ENCODE peak calls at places on chromosome 20, in five cellular contexts. M is colonic mucosa, G is uterus, D is fibroblast of mammary gland, L is lung. Y is an unnamed sample.

GRCh38 chr20:10113746-10114145 is 79.0 kb downstream of the ANKEF1 start:
- DNase-seq in D (peak; percentile 73), M (no peak), L (no peak), G (no peak), Y (no peak)

GRCh38 chr20:9389321-9389720 is 125.1 kb upstream of the LAMP5 start:
- DNase-seq in L (no peak), D (no peak), M (peak; percentile 68), G (no peak), Y (no peak)

GRCh38 chr20:20371133-20371532 is 3.2 kb downstream of the INSM1 start:
- DNase-seq in M (no peak), L (no peak), D (no peak), G (no peak), Y (no peak)

GRCh38 chr20:23702021-23702420 is 13.2 kb upstream of the CST4 start:
- DNase-seq in G (no peak), M (no peak), L (no peak), D (no peak), Y (no peak)

GRCh38 chr20:4192378-4193048 is 177.2 kb upstream of the RNF24 start:
- DNase-seq in G (no peak), D (peak; percentile 52), L (no peak), M (no peak), Y (no peak)

GRCh38 chr20:62918137-62918536 is 8.2 kb downstream of the DIDO1 start:
- DNase-seq in L (no peak), M (no peak), G (no peak), D (no peak), Y (no peak)

GRCh38 chr20:4813076-4813838 is 91.5 kb downstream of the PRND start:
- DNase-seq in M (no peak), L (no peak), G (peak; percentile 48), D (no peak), Y (peak; percentile 77)

GRCh38 chr20:19269737-19270325 is 57.4 kb downstream of the SLC24A3 start:
- DNase-seq in G (no peak), D (peak; percentile 57), L (no peak), M (no peak), Y (no peak)

GRCh38 chr20:52965380-52965779 is 6.8 kb upstream of the TSHZ2 start:
- DNase-seq in M (no peak), L (no peak), G (no peak), D (no peak), Y (no peak)

GRCh38 chr20:59071224-59071623 is 28.6 kb upstream of the PRELID3B start:
- DNase-seq in D (no peak), L (no peak), G (no peak), M (no peak), Y (no peak)

GRCh38 chr20:9112541-9113515 is 43.9 kb downstream of the PLCB4 start:
- DNase-seq in M (no peak), L (no peak), G (no peak), D (peak; percentile 42), Y (no peak)

GRCh38 chr20:33811763-33812672 is 870 bp downstream of the CHMP4B start:
- DNase-seq in L (peak; percentile 69), D (peak; percentile 88), G (peak; percentile 74), M (no peak), Y (peak; percentile 66)

GRCh38 chr20:23636182-23636907 is 1.4 kb downstream of the CST3 start:
- DNase-seq in L (no peak), G (no peak), M (no peak), D (no peak), Y (no peak)

GRCh38 chr20:50346372-50347347 is 156.0 kb downstream of the CEBPB start:
- DNase-seq in D (peak; percentile 88), G (peak; percentile 84), M (peak; percentile 83), L (peak; percentile 85), Y (peak; percentile 92)

GRCh38 chr20:20303742-20304141 is 64.2 kb upstream of the INSM1 start:
- DNase-seq in G (no peak), D (no peak), M (no peak), L (no peak), Y (peak; percentile 78)

GRCh38 chr20:54093423-54094267 is 23.3 kb upstream of the BCAS1 start:
- DNase-seq in D (no peak), M (no peak), G (no peak), L (no peak), Y (no peak)

GRCh38 chr20:62742979-62743776 is 34.5 kb downstream of the NTSR1 start:
- DNase-seq in M (no peak), G (no peak), L (no peak), D (no peak), Y (peak; percentile 35)

GRCh38 chr20:41242807-41243206 is 74.7 kb downstream of the ZHX3 start:
- DNase-seq in L (no peak), G (no peak), D (no peak), M (no peak), Y (no peak)

GRCh38 chr20:22684763-22685443 is 100.5 kb upstream of the FOXA2 start:
- DNase-seq in L (no peak), D (peak; percentile 6), M (no peak), G (no peak), Y (no peak)

GRCh38 chr20:33466303-33466646 is 22.7 kb upstream of the SNTA1 start:
- DNase-seq in M (no peak), L (no peak), D (no peak), G (no peak), Y (no peak)

GRCh38 chr20:21225215-21225947 is 77.8 kb upstream of the XRN2 start:
- DNase-seq in D (peak; percentile 9), M (no peak), L (no peak), G (no peak), Y (no peak)

GRCh38 chr20:50469324-50469723 is 40.9 kb upstream of the PTPN1 start:
- DNase-seq in L (no peak), D (no peak), G (no peak), M (no peak), Y (no peak)

GRCh38 chr20:53547664-53548239 is 45.9 kb downstream of the ZNF217 start:
- DNase-seq in L (peak; percentile 40), M (peak; percentile 46), D (peak; percentile 74), G (peak; percentile 35), Y (no peak)

GRCh38 chr20:21241400-21241799 is 61.7 kb upstream of the XRN2 start:
- DNase-seq in D (no peak), M (no peak), L (no peak), G (no peak), Y (no peak)

GRCh38 chr20:54335299-54335698 is 127.4 kb downstream of the PFDN4 start:
- DNase-seq in G (no peak), L (no peak), M (no peak), D (peak; percentile 25), Y (no peak)

GRCh38 chr20:4082406-4083102 is 67.2 kb upstream of the RNF24 start:
- DNase-seq in M (no peak), G (no peak), L (peak; percentile 51), D (peak; percentile 84), Y (peak; percentile 75)

GRCh38 chr20:13649548-13649947 is 10.8 kb upstream of the TASP1 start:
- DNase-seq in M (peak; percentile 45), D (peak; percentile 27), G (peak; percentile 29), L (peak; percentile 48), Y (peak; percentile 59)

GRCh38 chr20:53935353-53936084 is 134.9 kb downstream of the BCAS1 start:
- DNase-seq in D (no peak), G (no peak), M (no peak), L (no peak), Y (no peak)

GRCh38 chr20:55937283-55937682 is 68.0 kb downstream of the CBLN4 start:
- DNase-seq in D (no peak), L (no peak), G (no peak), M (no peak), Y (no peak)

GRCh38 chr20:57009355-57009754 is 257.1 kb downstream of the BMP7 start:
- DNase-seq in L (no peak), G (no peak), D (no peak), M (no peak), Y (no peak)

GRCh38 chr20:64011366-64011779 is 24.6 kb upstream of the C20orf204 start:
- DNase-seq in L (no peak), D (no peak), M (no peak), G (no peak), Y (no peak)
- H3K4me3 ChIP-seq in L (no peak overlapping the region), D (no peak overlapping the region), M (no peak overlapping the region), G (no peak overlapping the region), Y (no peak overlapping the region)

GRCh38 chr20:51958099-51958498 is 155.8 kb upstream of the SALL4 start:
- DNase-seq in M (no peak), G (no peak), D (no peak), L (no peak), Y (no peak)
- H3K4me3 ChIP-seq in M (no peak overlapping the region), G (no peak overlapping the region), D (no peak overlapping the region), L (no peak overlapping the region), Y (no peak overlapping the region)

GRCh38 chr20:35410613-35411012 is 1.2 kb downstream of the UQCC1 start:
- DNase-seq in D (no peak), G (no peak), M (no peak), L (no peak), Y (no peak)
- H3K4me3 ChIP-seq in D (peak overlapping the region; percentile 88), G (peak overlapping the region; percentile 79), M (no peak overlapping the region), L (no peak overlapping the region), Y (peak overlapping the region; percentile 99)

GRCh38 chr20:25251558-25251957 is 3.7 kb downstream of the PYGB start:
- DNase-seq in D (no peak), L (no peak), M (peak; percentile 23), G (no peak), Y (no peak)

GRCh38 chr20:25251019-25251418 is 3.1 kb downstream of the PYGB start:
- DNase-seq in G (no peak), M (peak; percentile 18), D (no peak), L (no peak), Y (no peak)

GRCh38 chr20:25249198-25249931 is 1.5 kb downstream of the PYGB start:
- DNase-seq in L (no peak), D (peak; percentile 41), M (peak; percentile 20), G (no peak), Y (no peak)

GRCh38 chr20:25252226-25252625 is 4.3 kb downstream of the PYGB start:
- DNase-seq in L (no peak), G (no peak), M (peak; percentile 68), D (no peak), Y (no peak)

GRCh38 chr20:25250508-25250907 is 2.6 kb downstream of the PYGB start:
- DNase-seq in L (no peak), M (peak; percentile 24), G (no peak), D (peak; percentile 45), Y (no peak)
- H3K4me3 ChIP-seq in L (no peak overlapping the region), M (peak overlapping the region; percentile 79), G (no peak overlapping the region), D (peak overlapping the region; percentile 38), Y (peak overlapping the region; percentile 90)

DNA sequence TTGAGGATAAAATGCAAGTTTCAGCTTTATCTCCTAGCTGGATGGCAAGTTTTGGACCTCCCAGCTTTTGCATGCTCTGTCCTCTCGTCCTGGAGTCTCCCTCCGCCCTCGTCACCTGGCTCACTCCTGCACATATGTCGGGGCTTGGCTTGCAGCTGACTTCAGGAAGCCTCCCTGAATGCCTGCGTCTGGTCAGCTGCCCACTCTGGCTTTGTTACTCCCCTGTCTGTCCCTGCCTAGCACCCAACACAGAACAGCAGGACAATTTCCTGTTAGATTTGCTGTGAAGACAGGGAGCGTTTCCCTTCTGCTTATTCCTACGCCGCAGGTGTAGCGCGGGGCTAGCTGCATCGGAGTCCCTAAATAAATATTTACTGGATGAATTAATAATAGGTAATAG is 5.4 kb downstream of the JPH2 start:
- DNase-seq in L (no peak), D (no peak), G (peak; percentile 45), M (no peak), Y (peak; percentile 41)
- H3K4me3 ChIP-seq in L (no peak overlapping the region), D (no peak overlapping the region), G (peak overlapping the region; percentile 12), M (no peak overlapping the region), Y (peak overlapping the region; percentile 9)